ENCODE peak calls at places on chromosome 21, in five cellular contexts. X is cardiac fibroblast; C is effector memory CD4-positive, alpha-beta T cell; E is NT2/D1; Q is PC-9. U is an unnamed sample.
A peak's percentile ranks its signal among the peaks of the same experiment; 100 is the strongest.

GRCh38 chr21:35843911-35844667 is 216.2 kb downstream of the SETD4 start:
- DNase-seq in X (peak; percentile 22), C (no peak), E (no peak), Q (no peak), U (no peak)

GRCh38 chr21:16419188-16419874 is 689.5 kb downstream of the USP25 start:
- DNase-seq in X (peak; percentile 97), C (no peak), E (no peak), Q (no peak), U (peak; percentile 95)

GRCh38 chr21:34801519-34802132 is 132.8 kb downstream of the CLIC6 start:
- DNase-seq in X (peak; percentile 37), C (no peak), E (peak; percentile 56), Q (no peak), U (no peak)

GRCh38 chr21:45889961-45890360 is 91.6 kb upstream of the COL6A1 start:
- DNase-seq in X (no peak), C (no peak), E (no peak), Q (no peak), U (no peak)

GRCh38 chr21:16570196-16570595 is 840.4 kb downstream of the USP25 start:
- DNase-seq in X (no peak), C (no peak), E (no peak), Q (no peak), U (no peak)

GRCh38 chr21:14918542-14918941 is 146.3 kb downstream of the NRIP1 start:
- DNase-seq in X (peak; percentile 39), C (no peak), E (no peak), Q (no peak), U (no peak)

GRCh38 chr21:45277101-45278045 is 10.3 kb downstream of the POFUT2 start:
- DNase-seq in X (no peak), C (no peak), E (no peak), Q (no peak), U (no peak)

GRCh38 chr21:31526040-31526439 is 133.5 kb upstream of the SOD1 start:
- DNase-seq in X (no peak), C (no peak), E (no peak), Q (peak; percentile 74), U (no peak)

GRCh38 chr21:43864313-43864805 is 664 bp upstream of the AGPAT3 start:
- DNase-seq in X (peak; percentile 31), C (no peak), E (no peak), Q (peak; percentile 52), U (peak; percentile 76)

GRCh38 chr21:43034826-43035225 is 40.8 kb downstream of the CBS start:
- DNase-seq in X (no peak), C (no peak), E (no peak), Q (no peak), U (no peak)

GRCh38 chr21:26148071-26148470 is 22.5 kb downstream of the APP start:
- DNase-seq in X (peak; percentile 43), C (no peak), E (peak; percentile 77), Q (no peak), U (no peak)

GRCh38 chr21:33670076-33670475 is 27.8 kb downstream of the ITSN1 start:
- DNase-seq in X (no peak), C (no peak), E (no peak), Q (no peak), U (no peak)

GRCh38 chr21:36613554-36613953 is 85.4 kb upstream of the SIM2 start:
- DNase-seq in X (no peak), C (no peak), E (no peak), Q (no peak), U (no peak)

GRCh38 chr21:37461494-37461893 is 94.9 kb downstream of the DYRK1A start:
- DNase-seq in X (peak; percentile 34), C (no peak), E (no peak), Q (no peak), U (no peak)

GRCh38 chr21:38822754-38823374 is 17.1 kb downstream of the ETS2 start:
- DNase-seq in X (no peak), C (no peak), E (no peak), Q (no peak), U (no peak)

GRCh38 chr21:25809013-25809412 is 74.2 kb downstream of the GABPA start:
- DNase-seq in X (no peak), C (no peak), E (no peak), Q (no peak), U (no peak)

U was measured in NCI-H2029.